ENCODE peak calls at places on chromosomes 12 and 14, in eight cellular contexts. Y is A549, C is ovary, H is transverse colon, G is sigmoid colon, N is tibial nerve, S is SK-N-SH, T is H1. V is an unnamed sample.
A peak's percentile ranks its signal among the peaks of the same experiment; 100 is the strongest.

GRCh38 chr12:52573306-52573705 is 337 bp downstream of the KRT74 start:
- DNase-seq in C (no peak), S (no peak), T (no peak), N (no peak), G (peak; percentile 38), H (no peak), Y (no peak), V (no peak)

GRCh38 chr12:1977588-1977987 is 26.7 kb downstream of the DCP1B start:
- DNase-seq in H (no peak), T (no peak), S (no peak), Y (no peak), N (no peak), G (no peak), C (no peak), V (no peak)

GRCh38 chr14:65860956-65861631 is 448.6 kb downstream of the FUT8 start:
- DNase-seq in G (no peak), H (no peak), C (no peak), S (no peak), N (no peak), T (no peak), Y (no peak), V (no peak)

GRCh38 chr14:93078830-93079229 is 36.9 kb downstream of the ITPK1 start:
- DNase-seq in T (no peak), N (no peak), Y (no peak), C (no peak), H (no peak), G (no peak), S (no peak), V (no peak)

GRCh38 chr12:124609041-124609984 is 41.9 kb upstream of the NCOR2 start:
- DNase-seq in N (peak; percentile 63), G (peak; percentile 90), S (peak; percentile 64), C (peak; percentile 92), Y (peak; percentile 36), T (no peak), H (peak; percentile 98), V (peak; percentile 94)

GRCh38 chr12:122839907-122840554 is 4.8 kb downstream of the HIP1R start:
- DNase-seq in G (no peak), C (no peak), N (no peak), H (no peak), Y (no peak), T (no peak), S (no peak), V (no peak)

GRCh38 chr14:56304456-56304855 is 186.2 kb downstream of the PELI2 start:
- DNase-seq in H (no peak), G (no peak), T (no peak), Y (no peak), N (no peak), S (no peak), C (no peak), V (no peak)

GRCh38 chr12:124928912-124929530 is 14.6 kb upstream of the UBC start:
- DNase-seq in C (no peak), N (peak; percentile 7), H (no peak), Y (no peak), S (no peak), T (no peak), G (peak; percentile 64), V (no peak)

DNA sequence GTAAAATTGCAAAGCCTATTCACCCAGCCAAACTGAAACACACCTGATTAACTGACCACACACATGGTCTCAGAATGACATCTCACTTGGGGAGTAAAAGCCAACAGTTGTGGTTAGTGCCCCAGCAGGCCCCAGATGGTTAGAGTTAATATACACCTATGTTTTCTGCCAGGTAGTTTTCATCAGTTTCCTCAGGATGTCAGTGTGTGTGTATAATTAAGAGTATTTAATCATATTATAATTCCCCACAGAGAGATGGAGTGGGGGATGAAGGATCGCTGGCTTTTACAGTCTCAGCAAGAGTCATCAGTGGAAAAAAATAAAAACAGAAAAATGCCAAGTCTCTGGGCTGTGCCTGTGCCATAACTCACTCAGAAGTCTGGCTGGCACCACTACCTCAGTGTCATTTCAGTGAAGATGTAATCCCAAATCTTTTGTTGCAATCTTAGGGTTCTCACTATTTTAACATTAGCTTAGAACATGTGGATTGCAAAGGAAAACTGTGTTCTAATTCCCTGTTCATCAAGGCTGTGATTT is 412.5 kb downstream of the ZFP36L1 start:
- DNase-seq in S (no peak), Y (no peak), T (no peak), C (no peak), N (no peak), G (no peak), H (no peak), V (no peak)
- H3K27ac ChIP-seq in S (peak overlapping the region; percentile 65), Y (peak overlapping the region; percentile 26), T (no peak overlapping the region), C (no peak overlapping the region), N (peak overlapping the region; percentile 1), G (peak overlapping the region; percentile 75), H (peak overlapping the region; percentile 71), V (peak overlapping the region; percentile 68)

DNA sequence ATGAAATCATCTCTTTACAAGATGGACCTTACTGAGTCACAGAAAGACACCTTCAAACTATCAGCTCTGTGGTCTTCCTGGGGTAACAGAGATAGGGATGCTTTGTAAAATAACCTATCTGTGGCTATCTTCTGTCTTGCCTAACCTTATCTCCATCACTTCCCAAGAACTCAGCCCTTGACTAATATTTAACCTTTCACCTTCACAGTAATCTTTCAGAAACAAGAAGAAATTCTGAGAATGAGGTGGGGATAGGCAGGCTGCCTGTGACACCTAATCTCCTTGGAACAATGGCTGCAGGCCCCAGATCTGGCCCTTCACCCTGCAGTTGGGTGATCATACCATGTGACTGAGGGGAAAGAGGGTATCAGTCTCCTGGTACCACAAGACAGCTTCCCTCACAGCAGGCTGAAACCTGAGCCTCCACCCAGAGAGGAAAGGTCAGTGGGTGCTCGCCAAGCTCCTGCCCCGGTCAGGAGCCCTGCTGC is 27.4 kb upstream of the CEBPE start:
- DNase-seq in H (no peak), G (no peak), N (no peak), S (no peak), C (no peak), Y (no peak), T (no peak), V (no peak)
- H3K4me1 ChIP-seq in H (no peaks in the 10 kb centered on the region), G (peaks cover 33% of the 10 kb centered on the region), N (no peaks in the 10 kb centered on the region), S (no peaks in the 10 kb centered on the region), C (peaks cover 10% of the 10 kb centered on the region), Y (peaks cover 36% of the 10 kb centered on the region), T (no peaks in the 10 kb centered on the region), V (peaks cover 21% of the 10 kb centered on the region)

GRCh38 chr14:32567543-32568384 is 238.7 kb downstream of the AKAP6 start:
- DNase-seq in Y (no peak), H (no peak), N (no peak), T (no peak), G (no peak), S (no peak), C (no peak), V (no peak)

GRCh38 chr14:32560213-32560857 is 231.2 kb downstream of the AKAP6 start:
- DNase-seq in S (peak; percentile 59), Y (peak; percentile 53), C (no peak), H (peak; percentile 57), G (peak; percentile 69), N (no peak), T (peak; percentile 60), V (no peak)

GRCh38 chr14:32565256-32565655 is 236.2 kb downstream of the AKAP6 start:
- DNase-seq in H (no peak), N (no peak), Y (no peak), G (no peak), T (no peak), S (peak; percentile 12), C (no peak), V (no peak)

GRCh38 chr14:32561520-32561919 is 232.4 kb downstream of the AKAP6 start:
- DNase-seq in H (no peak), G (peak; percentile 66), T (no peak), N (no peak), C (no peak), S (no peak), Y (no peak), V (no peak)

GRCh38 chr14:32564591-32564990 is 235.5 kb downstream of the AKAP6 start:
- DNase-seq in Y (no peak), S (no peak), G (no peak), H (no peak), N (no peak), T (no peak), C (no peak), V (no peak)
- TF ChIP-seq EP300 in Y (no peak), S (peak; percentile 12), G (no peak), H (no peak), N (peak; percentile 44), T (no peak), C (no peak), V (no peak)

DNA sequence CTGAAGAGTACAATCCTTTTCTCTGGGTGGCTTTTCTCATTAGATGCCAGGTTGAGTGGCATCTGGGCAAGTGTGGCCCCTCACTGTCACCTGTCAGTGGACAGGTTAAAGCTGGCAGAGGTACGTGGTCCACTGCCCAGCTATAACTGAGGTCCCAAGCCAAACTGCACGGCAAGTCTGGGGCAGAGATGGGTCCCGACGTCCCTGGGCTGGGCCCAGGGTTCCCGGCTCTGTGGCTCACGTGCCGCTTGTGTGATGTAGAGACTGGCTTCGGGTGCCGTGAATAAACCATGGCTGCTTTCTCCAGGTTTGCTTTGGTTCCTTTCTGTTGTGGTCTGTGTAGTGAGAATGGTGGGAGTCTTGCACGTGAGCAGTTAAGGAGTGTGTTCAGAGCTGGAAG is 77.7 kb downstream of the WDR20 start:
- DNase-seq in Y (no peak), N (no peak), H (no peak), T (no peak), C (no peak), G (no peak), S (no peak), V (no peak)
- H3K27ac ChIP-seq in Y (no peak overlapping the region), N (no peak overlapping the region), H (no peak overlapping the region), T (no peak overlapping the region), C (no peak overlapping the region), G (no peak overlapping the region), S (no peak overlapping the region), V (no peak overlapping the region)

DNA sequence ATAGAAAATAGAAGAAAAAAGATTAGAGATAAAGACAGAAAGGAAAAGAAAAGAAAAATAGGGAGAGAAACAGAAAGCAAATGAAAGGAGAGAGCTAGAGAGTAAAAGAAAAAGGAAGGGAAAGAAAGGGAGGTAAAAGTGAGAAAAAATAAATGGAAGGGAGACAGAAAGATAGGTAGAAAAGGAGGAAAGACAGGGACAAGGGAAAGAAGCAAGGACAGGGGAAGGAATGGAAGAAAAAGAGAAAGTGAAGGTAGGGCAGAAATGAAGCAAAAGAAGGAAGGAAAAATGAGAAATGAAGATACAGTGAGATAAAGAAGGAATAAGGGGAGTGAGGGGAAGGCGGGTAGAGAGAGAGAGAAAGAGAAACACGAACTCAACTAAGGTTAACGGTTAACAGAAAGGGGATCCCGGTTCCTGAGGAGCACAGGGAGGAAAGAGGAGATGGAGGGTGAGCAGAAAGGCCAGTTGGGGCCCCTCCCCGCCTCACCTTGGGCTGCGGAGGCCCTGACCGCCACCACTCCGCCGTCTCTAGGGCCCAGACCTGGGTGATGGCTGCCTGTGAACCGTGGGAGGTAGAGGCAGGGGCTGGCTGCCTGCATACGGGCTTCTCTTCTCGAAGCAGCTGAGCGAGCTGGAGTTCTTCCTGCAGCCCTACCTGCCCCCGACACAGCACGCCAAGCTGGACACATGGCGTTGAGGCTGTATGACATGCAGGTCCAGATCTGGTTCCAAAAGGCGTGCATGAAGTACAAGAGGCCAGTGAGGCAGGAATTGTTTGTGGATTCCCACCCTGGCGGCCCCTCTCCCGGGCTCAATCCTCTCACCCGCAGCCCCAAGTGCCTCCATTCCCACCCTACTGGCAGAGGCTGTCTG is 59.5 kb downstream of the SMUG1 start:
- DNase-seq in G (no peak), N (no peak), S (no peak), H (no peak), C (no peak), Y (no peak), T (no peak), V (no peak)
- H3K4me1 ChIP-seq in G (peaks cover 15% of the 10 kb centered on the region), N (no peaks in the 10 kb centered on the region), S (peaks cover 7% of the 10 kb centered on the region), H (no peaks in the 10 kb centered on the region), C (peaks cover 4% of the 10 kb centered on the region), Y (no peaks in the 10 kb centered on the region), T (peaks cover 20% of the 10 kb centered on the region), V (peaks cover 18% of the 10 kb centered on the region)

V was measured in upper lobe of left lung.